ENCODE peak calls at places on chromosomes 7 and 10, in nine cellular contexts. L, N, W, I, R, J, F, Z and V are unnamed samples.

GRCh38 chr10:112585052-112585451 is 138.0 kb downstream of the VTI1A start:
- DNase-seq in L (no peak), N (peak; percentile 92), W (no peak), I (no peak), R (no peak), J (no peak), F (no peak), Z (peak; percentile 53), V (peak; percentile 83)

GRCh38 chr7:128869944-128870285 is 7.3 kb downstream of the ATP6V1F start:
- DNase-seq in L (no peak), N (peak; percentile 18), W (no peak), I (peak; percentile 79), R (no peak), J (no peak), F (no peak), Z (no peak), V (no peak)

GRCh38 chr7:94061316-94061715 is 57.2 kb upstream of the BET1 start:
- DNase-seq in L (no peak), N (no peak), W (no peak), I (no peak), R (no peak), J (no peak), F (no peak), Z (no peak), V (no peak)

GRCh38 chr7:78159537-78159936 is 361.0 kb downstream of the PHTF2 start:
- DNase-seq in L (no peak), N (no peak), W (no peak), I (no peak), R (no peak), J (no peak), F (no peak), Z (no peak), V (no peak)

GRCh38 chr7:105589221-105590077 is 8.2 kb upstream of the EFCAB10 start:
- DNase-seq in L (peak; percentile 63), N (peak; percentile 92), W (no peak), I (peak; percentile 86), R (peak; percentile 43), J (no peak), F (peak; percentile 16), Z (peak; percentile 85), V (peak; percentile 92)

GRCh38 chr7:95822717-95823116 is 50.4 kb downstream of the DYNC1I1 start:
- DNase-seq in L (no peak), N (no peak), W (no peak), I (no peak), R (no peak), J (no peak), F (no peak), Z (no peak), V (no peak)

GRCh38 chr10:26879744-26880143 is 19.0 kb upstream of the ABI1 start:
- DNase-seq in L (no peak), N (no peak), W (no peak), I (no peak), R (peak; percentile 38), J (no peak), F (no peak), Z (no peak), V (no peak)

GRCh38 chr7:128835231-128835751 is 5.1 kb downstream of the FLNC start:
- DNase-seq in L (peak; percentile 34), N (no peak), W (no peak), I (no peak), R (no peak), J (no peak), F (no peak), Z (no peak), V (no peak)

GRCh38 chr7:234712-235553 is 42.6 kb downstream of the FAM20C start:
- DNase-seq in L (no peak), N (peak; percentile 64), W (peak; percentile 90), I (no peak), R (peak; percentile 74), J (no peak), F (peak; percentile 63), Z (peak; percentile 71), V (peak; percentile 82)

GRCh38 chr7:29214056-29214455 is 19.5 kb downstream of the CHN2 start:
- DNase-seq in L (no peak), N (no peak), W (no peak), I (no peak), R (no peak), J (no peak), F (no peak), Z (no peak), V (no peak)

GRCh38 chr7:158428842-158429753 is 158.5 kb downstream of the PTPRN2 start:
- DNase-seq in L (peak; percentile 7), N (no peak), W (no peak), I (peak; percentile 45), R (no peak), J (no peak), F (no peak), Z (no peak), V (no peak)

GRCh38 chr7:158430308-158431034 is 157.2 kb downstream of the PTPRN2 start:
- DNase-seq in L (no peak), N (no peak), W (no peak), I (peak; percentile 30), R (no peak), J (no peak), F (no peak), Z (no peak), V (no peak)

GRCh38 chr7:158431055-158431940 is 156.3 kb downstream of the PTPRN2 start:
- DNase-seq in L (no peak), N (no peak), W (no peak), I (peak; percentile 44), R (no peak), J (no peak), F (no peak), Z (no peak), V (no peak)

GRCh38 chr7:158431941-158432347 is 155.7 kb downstream of the PTPRN2 start:
- DNase-seq in L (peak; percentile 50), N (peak; percentile 42), W (peak; percentile 89), I (no peak), R (peak; percentile 46), J (no peak), F (peak; percentile 41), Z (peak; percentile 97), V (peak; percentile 43)

GRCh38 chr7:158432369-158433270 is 155.0 kb downstream of the PTPRN2 start:
- DNase-seq in L (no peak), N (no peak), W (no peak), I (peak; percentile 38), R (no peak), J (no peak), F (no peak), Z (peak; percentile 67), V (no peak)
- H3K4me1 ChIP-seq in L (no peaks in the 10 kb centered on the region), N (no peaks in the 10 kb centered on the region), W (no peaks in the 10 kb centered on the region), I (no peaks in the 10 kb centered on the region), R (no peaks in the 10 kb centered on the region), J (no peaks in the 10 kb centered on the region), F (no peaks in the 10 kb centered on the region), Z (no peaks in the 10 kb centered on the region), V (peaks cover 5% of the 10 kb centered on the region)

GRCh38 chr7:122100021-122100420 is 44.0 kb downstream of the AASS start:
- DNase-seq in L (no peak), N (no peak), W (no peak), I (no peak), R (no peak), J (no peak), F (no peak), Z (no peak), V (no peak)

GRCh38 chr7:122092964-122093797 is 50.9 kb downstream of the AASS start:
- DNase-seq in L (peak; percentile 50), N (peak; percentile 64), W (no peak), I (peak; percentile 91), R (peak; percentile 56), J (peak; percentile 73), F (peak; percentile 26), Z (peak; percentile 85), V (peak; percentile 85)

DNA sequence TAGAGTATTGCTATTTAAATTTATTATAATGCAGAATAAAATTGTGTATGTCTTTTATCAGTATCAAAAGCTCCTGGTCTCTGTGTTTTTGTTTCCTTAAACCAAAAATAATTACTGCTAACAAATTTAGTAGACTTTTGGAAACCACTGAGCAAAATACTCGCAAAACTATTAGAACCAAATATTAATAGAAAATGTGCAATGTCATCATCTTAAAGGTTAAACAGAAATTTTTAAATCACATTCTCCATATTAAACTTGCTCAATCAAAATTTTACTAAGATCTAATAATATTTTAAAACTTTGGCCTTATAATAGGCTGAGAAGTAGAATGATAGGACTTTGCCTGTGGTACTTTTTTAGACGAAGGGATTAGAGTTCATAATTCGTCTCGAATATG is 48.4 kb downstream of the AASS start:
- DNase-seq in L (no peak), N (no peak), W (no peak), I (no peak), R (no peak), J (no peak), F (no peak), Z (no peak), V (no peak)
- H3K36me3 ChIP-seq in L (no peaks in the 10 kb centered on the region), N (no peaks in the 10 kb centered on the region), W (no peaks in the 10 kb centered on the region), I (peaks cover 34% of the 10 kb centered on the region), R (peaks cover 48% of the 10 kb centered on the region), J (no peaks in the 10 kb centered on the region), F (peaks cover 40% of the 10 kb centered on the region), Z (no peaks in the 10 kb centered on the region), V (peaks cover 38% of the 10 kb centered on the region)

GRCh38 chr7:155287229-155287935 is 10.3 kb upstream of the INSIG1 start:
- DNase-seq in L (no peak), N (no peak), W (no peak), I (no peak), R (peak; percentile 40), J (no peak), F (no peak), Z (no peak), V (no peak)

GRCh38 chr7:155283565-155284194 is 14.0 kb upstream of the INSIG1 start:
- DNase-seq in L (no peak), N (no peak), W (no peak), I (no peak), R (no peak), J (no peak), F (no peak), Z (no peak), V (no peak)

GRCh38 chr7:155282671-155283070 is 15.0 kb upstream of the INSIG1 start:
- DNase-seq in L (no peak), N (no peak), W (no peak), I (no peak), R (peak; percentile 61), J (no peak), F (no peak), Z (no peak), V (no peak)

GRCh38 chr7:155285423-155286220 is 12.1 kb upstream of the INSIG1 start:
- DNase-seq in L (no peak), N (no peak), W (no peak), I (no peak), R (no peak), J (no peak), F (no peak), Z (no peak), V (no peak)

GRCh38 chr7:155284496-155285274 is 13.0 kb upstream of the INSIG1 start:
- DNase-seq in L (no peak), N (no peak), W (no peak), I (no peak), R (no peak), J (no peak), F (no peak), Z (no peak), V (no peak)
- H3K4me3 ChIP-seq in L (no peak overlapping the region), N (no peak overlapping the region), W (no peak overlapping the region), I (no peak overlapping the region), R (no peak overlapping the region), J (no peak overlapping the region), F (no peak overlapping the region), Z (no peak overlapping the region), V (no peak overlapping the region)

DNA sequence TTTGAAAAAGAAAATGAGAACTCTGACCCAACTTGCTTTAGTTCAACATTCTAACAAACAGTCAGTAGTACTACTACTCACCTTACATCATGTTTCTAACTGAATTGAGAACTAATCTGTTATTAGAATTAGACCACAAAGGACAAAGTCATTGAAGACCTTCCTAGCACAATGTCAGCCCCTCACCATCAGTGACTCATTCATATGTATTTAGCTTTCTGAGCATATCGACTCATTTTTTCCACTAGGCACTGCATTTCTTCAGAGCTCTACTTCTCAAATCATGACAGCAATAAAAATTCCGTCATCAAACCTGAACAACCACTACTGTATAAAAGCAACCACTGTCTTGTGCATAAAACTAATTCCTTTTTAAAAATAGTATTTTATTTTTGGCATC is 4.4 kb upstream of the LRRN3 start:
- DNase-seq in L (no peak), N (no peak), W (no peak), I (no peak), R (no peak), J (no peak), F (no peak), Z (no peak), V (no peak)
- H3K4me1 ChIP-seq in L (peaks cover 2% of the 10 kb centered on the region), N (peaks cover 26% of the 10 kb centered on the region), W (peaks cover 1% of the 10 kb centered on the region), I (no peaks in the 10 kb centered on the region), R (no peaks in the 10 kb centered on the region), J (no peaks in the 10 kb centered on the region), F (peaks cover 16% of the 10 kb centered on the region), Z (no peaks in the 10 kb centered on the region), V (peaks cover 10% of the 10 kb centered on the region)